ENCODE peak calls at places on chromosome 18, in seven cellular contexts. One of them, this sample, is unnamed.

GRCh38 chr18:25494888-25495287 is 142.9 kb upstream of the ZNF521 start:
- DNase-seq in EL: no peak
- DNase-seq in dorsolateral prefrontal cortex: no peak
- DNase-seq in activated CD4-positive, alpha-beta T cell treated with anti-CD3 and anti-CD28 coated beads for 48 hours: no peak
- DNase-seq in GDM1: no peak
- DNase-seq in nephron progenitor cell: no peak
- DNase-seq in activated CD4-positive, CD25-positive, alpha-beta regulatory T cell: no peak
- DNase-seq in this sample: no peak

GRCh38 chr18:64659186-64659585 is 510.3 kb upstream of the LINC00305 start:
- DNase-seq in GDM1: no peak
- DNase-seq in nephron progenitor cell: no peak
- DNase-seq in dorsolateral prefrontal cortex: no peak
- DNase-seq in EL: no peak
- DNase-seq in activated CD4-positive, alpha-beta T cell treated with anti-CD3 and anti-CD28 coated beads for 48 hours: no peak
- DNase-seq in activated CD4-positive, CD25-positive, alpha-beta regulatory T cell: no peak
- DNase-seq in this sample: peak; percentile 31

GRCh38 chr18:14914771-14915170 is 166.8 kb downstream of the ANKRD30B start:
- DNase-seq in activated CD4-positive, CD25-positive, alpha-beta regulatory T cell: no peak
- DNase-seq in EL: no peak
- DNase-seq in GDM1: no peak
- DNase-seq in activated CD4-positive, alpha-beta T cell treated with anti-CD3 and anti-CD28 coated beads for 48 hours: no peak
- DNase-seq in nephron progenitor cell: no peak
- DNase-seq in dorsolateral prefrontal cortex: no peak
- DNase-seq in this sample: no peak

GRCh38 chr18:72834731-72835130 is 33.1 kb downstream of the NETO1 start:
- DNase-seq in nephron progenitor cell: no peak
- DNase-seq in activated CD4-positive, CD25-positive, alpha-beta regulatory T cell: no peak
- DNase-seq in EL: no peak
- DNase-seq in activated CD4-positive, alpha-beta T cell treated with anti-CD3 and anti-CD28 coated beads for 48 hours: no peak
- DNase-seq in GDM1: no peak
- DNase-seq in dorsolateral prefrontal cortex: no peak
- DNase-seq in this sample: no peak

GRCh38 chr18:59042477-59042842 is 97.2 kb upstream of the SEC11C start:
- DNase-seq in activated CD4-positive, alpha-beta T cell treated with anti-CD3 and anti-CD28 coated beads for 48 hours: no peak
- DNase-seq in nephron progenitor cell: no peak
- DNase-seq in activated CD4-positive, CD25-positive, alpha-beta regulatory T cell: no peak
- DNase-seq in EL: no peak
- DNase-seq in dorsolateral prefrontal cortex: no peak
- DNase-seq in GDM1: no peak
- DNase-seq in this sample: no peak

GRCh38 chr18:52826994-52827393 is 487.0 kb downstream of the DCC start:
- DNase-seq in activated CD4-positive, alpha-beta T cell treated with anti-CD3 and anti-CD28 coated beads for 48 hours: no peak
- DNase-seq in EL: no peak
- DNase-seq in GDM1: no peak
- DNase-seq in nephron progenitor cell: no peak
- DNase-seq in dorsolateral prefrontal cortex: no peak
- DNase-seq in activated CD4-positive, CD25-positive, alpha-beta regulatory T cell: no peak
- DNase-seq in this sample: no peak

GRCh38 chr18:48640566-48641270 is 101.9 kb downstream of the CTIF start:
- DNase-seq in EL: peak; percentile 65
- DNase-seq in dorsolateral prefrontal cortex: no peak
- DNase-seq in activated CD4-positive, alpha-beta T cell treated with anti-CD3 and anti-CD28 coated beads for 48 hours: no peak
- DNase-seq in nephron progenitor cell: no peak
- DNase-seq in GDM1: no peak
- DNase-seq in activated CD4-positive, CD25-positive, alpha-beta regulatory T cell: no peak
- DNase-seq in this sample: no peak

GRCh38 chr18:47050468-47050867 is 15.0 kb upstream of the ELOA2 start:
- DNase-seq in activated CD4-positive, alpha-beta T cell treated with anti-CD3 and anti-CD28 coated beads for 48 hours: peak; percentile 7
- DNase-seq in nephron progenitor cell: no peak
- DNase-seq in GDM1: no peak
- DNase-seq in activated CD4-positive, CD25-positive, alpha-beta regulatory T cell: no peak
- DNase-seq in EL: peak; percentile 42
- DNase-seq in dorsolateral prefrontal cortex: no peak
- DNase-seq in this sample: peak; percentile 52

GRCh38 chr18:6763524-6763923 is 34.0 kb downstream of the ARHGAP28 start:
- DNase-seq in nephron progenitor cell: no peak
- DNase-seq in dorsolateral prefrontal cortex: no peak
- DNase-seq in EL: no peak
- DNase-seq in activated CD4-positive, alpha-beta T cell treated with anti-CD3 and anti-CD28 coated beads for 48 hours: no peak
- DNase-seq in GDM1: no peak
- DNase-seq in activated CD4-positive, CD25-positive, alpha-beta regulatory T cell: no peak
- DNase-seq in this sample: no peak

GRCh38 chr18:44788334-44788733 is 107.6 kb downstream of the SETBP1 start:
- DNase-seq in nephron progenitor cell: no peak
- DNase-seq in activated CD4-positive, alpha-beta T cell treated with anti-CD3 and anti-CD28 coated beads for 48 hours: no peak
- DNase-seq in dorsolateral prefrontal cortex: no peak
- DNase-seq in EL: no peak
- DNase-seq in activated CD4-positive, CD25-positive, alpha-beta regulatory T cell: no peak
- DNase-seq in GDM1: no peak
- DNase-seq in this sample: no peak

GRCh38 chr18:27136208-27136535 is 48.9 kb downstream of the CHST9 start:
- DNase-seq in GDM1: no peak
- DNase-seq in activated CD4-positive, alpha-beta T cell treated with anti-CD3 and anti-CD28 coated beads for 48 hours: no peak
- DNase-seq in activated CD4-positive, CD25-positive, alpha-beta regulatory T cell: no peak
- DNase-seq in nephron progenitor cell: no peak
- DNase-seq in dorsolateral prefrontal cortex: no peak
- DNase-seq in EL: peak; percentile 11
- DNase-seq in this sample: no peak

GRCh38 chr18:59697236-59697932 is at the start of gene CCBE1:
- DNase-seq in dorsolateral prefrontal cortex: no peak
- DNase-seq in EL: peak; percentile 93
- DNase-seq in GDM1: no peak
- DNase-seq in activated CD4-positive, CD25-positive, alpha-beta regulatory T cell: no peak
- DNase-seq in nephron progenitor cell: peak; percentile 93
- DNase-seq in activated CD4-positive, alpha-beta T cell treated with anti-CD3 and anti-CD28 coated beads for 48 hours: peak; percentile 70
- DNase-seq in this sample: peak; percentile 92

GRCh38 chr18:2086439-2086838 is 484.9 kb downstream of the METTL4 start:
- DNase-seq in nephron progenitor cell: no peak
- DNase-seq in EL: no peak
- DNase-seq in activated CD4-positive, alpha-beta T cell treated with anti-CD3 and anti-CD28 coated beads for 48 hours: no peak
- DNase-seq in dorsolateral prefrontal cortex: no peak
- DNase-seq in GDM1: no peak
- DNase-seq in activated CD4-positive, CD25-positive, alpha-beta regulatory T cell: no peak
- DNase-seq in this sample: no peak

GRCh38 chr18:50268022-50268747 is 1.9 kb upstream of the CFAP53 start:
- DNase-seq in activated CD4-positive, CD25-positive, alpha-beta regulatory T cell: peak; percentile 64
- DNase-seq in activated CD4-positive, alpha-beta T cell treated with anti-CD3 and anti-CD28 coated beads for 48 hours: peak; percentile 88
- DNase-seq in EL: peak; percentile 44
- DNase-seq in GDM1: no peak
- DNase-seq in nephron progenitor cell: peak; percentile 43
- DNase-seq in dorsolateral prefrontal cortex: peak; percentile 66
- DNase-seq in this sample: no peak

GRCh38 chr18:2854871-2855270 is 8.1 kb downstream of the EMILIN2 start:
- DNase-seq in dorsolateral prefrontal cortex: no peak
- DNase-seq in activated CD4-positive, alpha-beta T cell treated with anti-CD3 and anti-CD28 coated beads for 48 hours: no peak
- DNase-seq in activated CD4-positive, CD25-positive, alpha-beta regulatory T cell: no peak
- DNase-seq in EL: no peak
- DNase-seq in nephron progenitor cell: no peak
- DNase-seq in GDM1: no peak
- DNase-seq in this sample: no peak

GRCh38 chr18:72444756-72445155 is 99.4 kb downstream of the CBLN2 start:
- DNase-seq in EL: no peak
- DNase-seq in nephron progenitor cell: no peak
- DNase-seq in activated CD4-positive, CD25-positive, alpha-beta regulatory T cell: no peak
- DNase-seq in activated CD4-positive, alpha-beta T cell treated with anti-CD3 and anti-CD28 coated beads for 48 hours: no peak
- DNase-seq in dorsolateral prefrontal cortex: no peak
- DNase-seq in GDM1: no peak
- DNase-seq in this sample: no peak

GRCh38 chr18:61322265-61322873 is 10.9 kb upstream of the CDH20 start:
- DNase-seq in GDM1: no peak
- DNase-seq in activated CD4-positive, alpha-beta T cell treated with anti-CD3 and anti-CD28 coated beads for 48 hours: peak; percentile 69
- DNase-seq in nephron progenitor cell: peak; percentile 86
- DNase-seq in activated CD4-positive, CD25-positive, alpha-beta regulatory T cell: no peak
- DNase-seq in EL: peak; percentile 63
- DNase-seq in dorsolateral prefrontal cortex: peak; percentile 59
- DNase-seq in this sample: peak; percentile 61

GRCh38 chr18:69490813-69491212 is 90.1 kb downstream of the DOK6 start:
- DNase-seq in activated CD4-positive, CD25-positive, alpha-beta regulatory T cell: no peak
- DNase-seq in nephron progenitor cell: no peak
- DNase-seq in activated CD4-positive, alpha-beta T cell treated with anti-CD3 and anti-CD28 coated beads for 48 hours: no peak
- DNase-seq in dorsolateral prefrontal cortex: no peak
- DNase-seq in GDM1: no peak
- DNase-seq in EL: peak; percentile 61
- DNase-seq in this sample: no peak

GRCh38 chr18:77016936-77017335 is 115.6 kb downstream of the MBP start:
- DNase-seq in EL: no peak
- DNase-seq in activated CD4-positive, CD25-positive, alpha-beta regulatory T cell: no peak
- DNase-seq in dorsolateral prefrontal cortex: peak; percentile 93
- DNase-seq in activated CD4-positive, alpha-beta T cell treated with anti-CD3 and anti-CD28 coated beads for 48 hours: no peak
- DNase-seq in GDM1: no peak
- DNase-seq in nephron progenitor cell: no peak
- DNase-seq in this sample: no peak

GRCh38 chr18:7822435-7823425 is 255.6 kb downstream of the PTPRM start:
- DNase-seq in dorsolateral prefrontal cortex: peak; percentile 49
- DNase-seq in GDM1: peak; percentile 17
- DNase-seq in activated CD4-positive, alpha-beta T cell treated with anti-CD3 and anti-CD28 coated beads for 48 hours: no peak
- DNase-seq in nephron progenitor cell: no peak
- DNase-seq in activated CD4-positive, CD25-positive, alpha-beta regulatory T cell: no peak
- DNase-seq in EL: no peak
- DNase-seq in this sample: no peak

GRCh38 chr18:7617738-7618422 is 50.8 kb downstream of the PTPRM start:
- DNase-seq in activated CD4-positive, alpha-beta T cell treated with anti-CD3 and anti-CD28 coated beads for 48 hours: no peak
- DNase-seq in nephron progenitor cell: no peak
- DNase-seq in GDM1: no peak
- DNase-seq in dorsolateral prefrontal cortex: no peak
- DNase-seq in EL: peak; percentile 96
- DNase-seq in activated CD4-positive, CD25-positive, alpha-beta regulatory T cell: no peak
- DNase-seq in this sample: no peak

GRCh38 chr18:23588836-23589560 is 2.7 kb upstream of the NPC1 start:
- DNase-seq in dorsolateral prefrontal cortex: no peak
- DNase-seq in EL: peak; percentile 69
- DNase-seq in activated CD4-positive, CD25-positive, alpha-beta regulatory T cell: no peak
- DNase-seq in activated CD4-positive, alpha-beta T cell treated with anti-CD3 and anti-CD28 coated beads for 48 hours: no peak
- DNase-seq in GDM1: no peak
- DNase-seq in nephron progenitor cell: no peak
- DNase-seq in this sample: no peak

GRCh38 chr18:10660485-10660884 is 134.7 kb downstream of the NAPG start:
- DNase-seq in dorsolateral prefrontal cortex: no peak
- DNase-seq in activated CD4-positive, alpha-beta T cell treated with anti-CD3 and anti-CD28 coated beads for 48 hours: no peak
- DNase-seq in GDM1: no peak
- DNase-seq in nephron progenitor cell: no peak
- DNase-seq in activated CD4-positive, CD25-positive, alpha-beta regulatory T cell: no peak
- DNase-seq in EL: peak; percentile 37
- DNase-seq in this sample: peak; percentile 19

GRCh38 chr18:45173799-45174519 is 441.3 kb upstream of the SLC14A2 start:
- DNase-seq in dorsolateral prefrontal cortex: no peak
- DNase-seq in nephron progenitor cell: no peak
- DNase-seq in GDM1: no peak
- DNase-seq in EL: no peak
- DNase-seq in activated CD4-positive, alpha-beta T cell treated with anti-CD3 and anti-CD28 coated beads for 48 hours: no peak
- DNase-seq in activated CD4-positive, CD25-positive, alpha-beta regulatory T cell: no peak
- DNase-seq in this sample: no peak

GRCh38 chr18:43195421-43195820 is 79.9 kb upstream of the RIT2 start:
- DNase-seq in EL: no peak
- DNase-seq in activated CD4-positive, alpha-beta T cell treated with anti-CD3 and anti-CD28 coated beads for 48 hours: no peak
- DNase-seq in dorsolateral prefrontal cortex: no peak
- DNase-seq in nephron progenitor cell: no peak
- DNase-seq in GDM1: no peak
- DNase-seq in activated CD4-positive, CD25-positive, alpha-beta regulatory T cell: no peak
- DNase-seq in this sample: no peak

GRCh38 chr18:5979176-5979888 is 84.0 kb upstream of the TMEM200C start:
- DNase-seq in activated CD4-positive, CD25-positive, alpha-beta regulatory T cell: no peak
- DNase-seq in nephron progenitor cell: no peak
- DNase-seq in GDM1: no peak
- DNase-seq in dorsolateral prefrontal cortex: no peak
- DNase-seq in EL: no peak
- DNase-seq in activated CD4-positive, alpha-beta T cell treated with anti-CD3 and anti-CD28 coated beads for 48 hours: no peak
- DNase-seq in this sample: no peak

GRCh38 chr18:5879479-5879882 is 15.8 kb downstream of the TMEM200C start:
- DNase-seq in EL: peak; percentile 17
- DNase-seq in dorsolateral prefrontal cortex: no peak
- DNase-seq in nephron progenitor cell: no peak
- DNase-seq in GDM1: no peak
- DNase-seq in activated CD4-positive, CD25-positive, alpha-beta regulatory T cell: no peak
- DNase-seq in activated CD4-positive, alpha-beta T cell treated with anti-CD3 and anti-CD28 coated beads for 48 hours: no peak
- DNase-seq in this sample: peak; percentile 34

GRCh38 chr18:42429208-42429607 is 474.2 kb downstream of the PIK3C3 start:
- DNase-seq in activated CD4-positive, CD25-positive, alpha-beta regulatory T cell: no peak
- DNase-seq in GDM1: no peak
- DNase-seq in dorsolateral prefrontal cortex: no peak
- DNase-seq in EL: no peak
- DNase-seq in activated CD4-positive, alpha-beta T cell treated with anti-CD3 and anti-CD28 coated beads for 48 hours: no peak
- DNase-seq in nephron progenitor cell: no peak
- DNase-seq in this sample: no peak

GRCh38 chr18:63025251-63025710 is 294.3 kb downstream of the BCL2 start:
- DNase-seq in dorsolateral prefrontal cortex: no peak
- DNase-seq in nephron progenitor cell: peak; percentile 56
- DNase-seq in activated CD4-positive, alpha-beta T cell treated with anti-CD3 and anti-CD28 coated beads for 48 hours: no peak
- DNase-seq in activated CD4-positive, CD25-positive, alpha-beta regulatory T cell: no peak
- DNase-seq in GDM1: peak; percentile 20
- DNase-seq in EL: peak; percentile 5
- DNase-seq in this sample: no peak

GRCh38 chr18:45617284-45617683 is 2.0 kb downstream of the SLC14A2 start:
- DNase-seq in EL: peak; percentile 85
- DNase-seq in dorsolateral prefrontal cortex: peak; percentile 36
- DNase-seq in activated CD4-positive, CD25-positive, alpha-beta regulatory T cell: no peak
- DNase-seq in activated CD4-positive, alpha-beta T cell treated with anti-CD3 and anti-CD28 coated beads for 48 hours: no peak
- DNase-seq in nephron progenitor cell: no peak
- DNase-seq in GDM1: no peak
- DNase-seq in this sample: no peak

GRCh38 chr18:32576296-32576916 is 105.7 kb upstream of the GAREM1 start:
- DNase-seq in GDM1: no peak
- DNase-seq in nephron progenitor cell: peak; percentile 37
- DNase-seq in dorsolateral prefrontal cortex: peak; percentile 54
- DNase-seq in activated CD4-positive, alpha-beta T cell treated with anti-CD3 and anti-CD28 coated beads for 48 hours: no peak
- DNase-seq in activated CD4-positive, CD25-positive, alpha-beta regulatory T cell: no peak
- DNase-seq in EL: no peak
- DNase-seq in this sample: no peak

GRCh38 chr18:69845588-69846506 is 101.8 kb downstream of the CD226 start:
- DNase-seq in dorsolateral prefrontal cortex: no peak
- DNase-seq in nephron progenitor cell: no peak
- DNase-seq in activated CD4-positive, CD25-positive, alpha-beta regulatory T cell: no peak
- DNase-seq in GDM1: no peak
- DNase-seq in EL: no peak
- DNase-seq in activated CD4-positive, alpha-beta T cell treated with anti-CD3 and anti-CD28 coated beads for 48 hours: no peak
- DNase-seq in this sample: peak; percentile 92

GRCh38 chr18:51433296-51433695 is 235.8 kb upstream of the MEX3C start:
- DNase-seq in EL: no peak
- DNase-seq in activated CD4-positive, alpha-beta T cell treated with anti-CD3 and anti-CD28 coated beads for 48 hours: no peak
- DNase-seq in nephron progenitor cell: no peak
- DNase-seq in GDM1: no peak
- DNase-seq in dorsolateral prefrontal cortex: no peak
- DNase-seq in activated CD4-positive, CD25-positive, alpha-beta regulatory T cell: no peak
- DNase-seq in this sample: no peak

GRCh38 chr18:79337184-79337583 is 58.5 kb upstream of the NFATC1 start:
- DNase-seq in GDM1: no peak
- DNase-seq in nephron progenitor cell: no peak
- DNase-seq in activated CD4-positive, alpha-beta T cell treated with anti-CD3 and anti-CD28 coated beads for 48 hours: no peak
- DNase-seq in EL: no peak
- DNase-seq in dorsolateral prefrontal cortex: no peak
- DNase-seq in activated CD4-positive, CD25-positive, alpha-beta regulatory T cell: no peak
- DNase-seq in this sample: no peak

This sample was measured in NCI-H1417.